ENCODE peak calls at places on chromosomes 11 and 22, in four cellular contexts. E is left ventricle myocardium inferior, N is SK-N-SH, G is small intestine. P is an unnamed sample.

GRCh38 chr22:31923166-31923565 is 21.2 kb upstream of the YWHAH start:
- DNase-seq in E (peak), N (no peak), G (no peak), P (peak)

GRCh38 chr11:46611526-46612304 is 5.3 kb downstream of the HARBI1 start:
- DNase-seq in E (no peak), N (no peak), G (peak), P (no peak)

GRCh38 chr11:75896843-75897419 is 81.9 kb downstream of the UVRAG start:
- DNase-seq in E (no peak), N (peak), G (peak), P (no peak)

GRCh38 chr22:35749808-35750207 is 32.1 kb downstream of the APOL5 start:
- DNase-seq in E (no peak), N (no peak), G (no peak), P (no peak)

GRCh38 chr11:8365542-8365941 is 101.9 kb upstream of the LMO1 start:
- DNase-seq in E (no peak), N (no peak), G (no peak), P (no peak)

GRCh38 chr11:83409891-83410290 is 123.7 kb upstream of the CCDC90B start:
- DNase-seq in E (no peak), N (no peak), G (no peak), P (no peak)

GRCh38 chr22:30044369-30044768 is 35.9 kb upstream of the HORMAD2 start:
- DNase-seq in E (no peak), N (peak), G (peak), P (peak)

GRCh38 chr22:24433868-24434471 is 6.6 kb downstream of the ADORA2A start:
- DNase-seq in E (no peak), N (peak), G (no peak), P (no peak)

GRCh38 chr11:62068730-62069129 is 55.1 kb upstream of the INCENP start:
- DNase-seq in E (no peak), N (no peak), G (no peak), P (no peak)

GRCh38 chr11:22787565-22788162 is 41.9 kb downstream of the SVIP start:
- DNase-seq in E (no peak), N (peak), G (peak), P (no peak)

GRCh38 chr22:48950151-48950915 is 877.3 kb downstream of the BRD1 start:
- DNase-seq in E (no peak), N (no peak), G (no peak), P (no peak)

GRCh38 chr11:77347962-77348361 is 46.5 kb upstream of the GDPD4 start:
- DNase-seq in E (no peak), N (no peak), G (no peak), P (no peak)

GRCh38 chr11:76927160-76927559 is 66.4 kb downstream of the ACER3 start:
- DNase-seq in E (no peak), N (no peak), G (no peak), P (no peak)

GRCh38 chr11:2945757-2946287 is 16.6 kb upstream of the PHLDA2 start:
- DNase-seq in E (no peak), N (peak), G (no peak), P (no peak)

GRCh38 chr11:92269021-92269420 is 44.4 kb downstream of the FAT3 start:
- DNase-seq in E (no peak), N (no peak), G (peak), P (no peak)

GRCh38 chr22:37431811-37432707 is 4.8 kb upstream of the ELFN2 start:
- DNase-seq in E (no peak), N (no peak), G (no peak), P (no peak)

GRCh38 chr22:48052621-48052890 is 1290.1 kb downstream of the TBC1D22A start:
- DNase-seq in E (no peak), N (no peak), G (no peak), P (no peak)

GRCh38 chr11:86582898-86583297 is 89.5 kb downstream of the ME3 start:
- DNase-seq in E (no peak), N (no peak), G (no peak), P (no peak)

GRCh38 chr11:1946812-1947480 is at the start of gene MRPL23:
- DNase-seq in E (peak), N (no peak), G (no peak), P (no peak)

GRCh38 chr11:133078591-133079179 is 453.6 kb downstream of the OPCML start:
- DNase-seq in E (no peak), N (peak), G (peak), P (no peak)

GRCh38 chr11:46451759-46452158 is 60.2 kb upstream of the CHRM4 start:
- DNase-seq in E (no peak), N (no peak), G (no peak), P (no peak)

GRCh38 chr22:21009638-21010425 is 5.1 kb upstream of the P2RX6 start:
- DNase-seq in E (no peak), N (no peak), G (peak), P (peak)

GRCh38 chr11:14578551-14578956 is 58.4 kb upstream of the PSMA1 start:
- DNase-seq in E (no peak), N (peak), G (peak), P (peak)

GRCh38 chr22:40289991-40290459 is 56.3 kb upstream of the ADSL start:
- DNase-seq in E (no peak), N (no peak), G (peak), P (no peak)

DNA sequence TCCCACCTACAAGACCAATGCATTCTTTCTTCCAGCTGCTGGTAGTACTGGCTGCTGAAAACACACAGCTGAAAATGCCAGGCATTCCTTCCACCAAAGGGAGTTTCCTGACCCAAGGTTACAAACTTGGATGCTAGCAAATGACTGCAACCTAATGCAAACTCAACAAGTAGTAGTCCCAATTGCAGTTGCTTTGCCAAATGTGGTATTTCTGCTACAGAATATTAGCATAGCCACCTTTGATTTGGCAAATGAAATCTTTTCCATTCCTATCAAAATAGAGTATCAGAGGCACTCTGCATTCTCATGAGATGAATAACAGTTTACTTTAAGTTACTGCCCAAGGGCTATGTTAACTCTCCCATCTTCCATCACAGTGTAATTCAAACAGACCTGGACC is 172.0 kb upstream of the ARHGAP42 start:
- DNase-seq in E (no peak), N (no peak), G (no peak), P (no peak)
- H3K27ac ChIP-seq in E (no peak), N (no peak), G (no peak), P (no peak)

DNA sequence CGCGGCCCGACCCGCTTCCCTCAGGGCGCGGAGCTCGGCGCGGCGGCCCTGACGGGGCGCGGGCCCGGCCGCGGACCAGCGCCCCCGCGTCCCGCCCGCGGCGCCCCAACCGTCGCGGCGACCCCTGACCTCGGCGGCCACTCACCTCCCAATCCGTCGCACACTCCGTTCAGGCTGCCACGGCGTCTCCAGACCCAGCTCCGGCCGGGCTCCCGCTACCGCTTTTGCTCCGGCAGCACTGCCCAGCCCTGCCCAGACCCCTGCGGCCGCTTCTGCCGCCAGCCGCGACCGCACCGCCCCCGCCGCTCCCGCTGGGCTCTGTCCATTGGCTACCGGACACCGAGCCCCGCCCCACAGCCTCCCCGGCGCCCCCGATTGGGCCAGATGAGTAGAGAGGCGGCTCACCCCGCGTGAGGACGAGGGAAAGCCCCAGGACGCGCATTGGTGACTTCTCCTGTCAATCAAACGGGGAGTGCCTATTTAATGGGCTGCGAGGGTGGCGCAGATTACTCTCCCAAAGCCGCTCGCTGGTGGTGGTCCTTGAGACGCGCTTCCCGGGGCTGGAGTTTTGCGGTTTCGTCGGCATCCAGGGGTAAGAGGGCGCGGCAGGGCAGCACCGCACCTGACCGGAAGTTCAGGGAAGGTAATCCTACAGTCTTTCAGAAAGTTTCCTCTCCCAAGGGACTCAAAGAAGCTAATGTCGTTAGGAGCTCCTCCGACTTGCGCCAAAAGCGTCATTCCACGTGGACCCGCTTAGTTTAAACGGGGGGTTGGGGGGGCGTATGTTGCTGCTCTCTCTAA is at the start of gene PACSIN2:
- DNase-seq in E (peak), N (peak), G (peak), P (peak)
- H3K27ac ChIP-seq in E (peak), N (peak), G (peak), P (peak)

GRCh38 chr11:6559375-6559774 is 44.0 kb downstream of the RRP8 start:
- DNase-seq in E (no peak), N (no peak), G (no peak), P (no peak)
- H3K27ac ChIP-seq in E (no peak), N (no peak), G (no peak), P (no peak)

GRCh38 chr11:96303980-96304379 is 39.0 kb downstream of the MAML2 start:
- DNase-seq in E (no peak), N (no peak), G (no peak), P (no peak)

GRCh38 chr11:96301818-96302217 is 41.2 kb downstream of the MAML2 start:
- DNase-seq in E (no peak), N (no peak), G (no peak), P (no peak)

GRCh38 chr11:96294289-96294688 is 48.7 kb downstream of the MAML2 start:
- DNase-seq in E (no peak), N (no peak), G (no peak), P (no peak)

GRCh38 chr11:96303067-96303466 is 39.9 kb downstream of the MAML2 start:
- DNase-seq in E (no peak), N (no peak), G (peak), P (no peak)

GRCh38 chr11:96299155-96299883 is 43.7 kb downstream of the MAML2 start:
- DNase-seq in E (no peak), N (no peak), G (no peak), P (peak)
- H3K27ac ChIP-seq in E (peak), N (no peak), G (no peak), P (peak)

DNA sequence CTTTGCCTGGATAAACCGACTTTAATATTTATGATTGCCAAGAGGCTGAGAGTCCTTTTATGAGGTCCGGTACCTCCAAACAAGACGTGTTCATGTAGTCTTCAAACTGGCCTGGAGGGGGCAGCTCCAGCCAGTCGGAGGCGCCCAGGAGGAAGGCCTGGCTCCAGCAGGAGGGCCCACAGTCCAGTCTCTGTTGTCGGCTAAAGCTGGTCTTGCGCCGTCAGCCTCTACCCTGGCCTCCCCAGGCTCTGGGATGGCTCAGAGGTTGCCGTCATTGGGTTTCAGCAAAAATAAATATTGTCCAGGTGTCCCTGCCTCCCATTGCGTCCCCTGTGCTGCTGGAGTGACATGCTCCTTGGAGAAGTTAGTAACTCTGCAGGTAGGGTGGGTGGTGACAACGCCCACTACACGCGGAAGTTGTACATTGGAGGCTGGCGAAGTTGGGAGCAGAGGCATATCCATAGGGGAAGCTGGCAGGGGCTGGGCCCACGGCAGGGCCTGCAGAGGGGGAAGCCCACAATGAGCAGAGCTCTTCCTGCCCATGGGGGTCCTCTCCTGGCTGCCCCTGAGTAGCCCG is 1.0 kb upstream of the SLC25A1 start:
- DNase-seq in E (peak), N (peak), G (peak), P (peak)
- H3K27ac ChIP-seq in E (peak), N (peak), G (peak), P (peak)

GRCh38 chr11:66969584-66970205 is 5.4 kb upstream of the C11orf86 start:
- DNase-seq in E (no peak), N (no peak), G (no peak), P (no peak)

GRCh38 chr11:66973956-66974585 is 1.0 kb upstream of the C11orf86 start:
- DNase-seq in E (no peak), N (no peak), G (no peak), P (no peak)

GRCh38 chr11:66970371-66970807 is 4.7 kb upstream of the C11orf86 start:
- DNase-seq in E (no peak), N (no peak), G (peak), P (no peak)

GRCh38 chr11:66970808-66971442 is 4.2 kb upstream of the C11orf86 start:
- DNase-seq in E (no peak), N (peak), G (peak), P (no peak)

DNA sequence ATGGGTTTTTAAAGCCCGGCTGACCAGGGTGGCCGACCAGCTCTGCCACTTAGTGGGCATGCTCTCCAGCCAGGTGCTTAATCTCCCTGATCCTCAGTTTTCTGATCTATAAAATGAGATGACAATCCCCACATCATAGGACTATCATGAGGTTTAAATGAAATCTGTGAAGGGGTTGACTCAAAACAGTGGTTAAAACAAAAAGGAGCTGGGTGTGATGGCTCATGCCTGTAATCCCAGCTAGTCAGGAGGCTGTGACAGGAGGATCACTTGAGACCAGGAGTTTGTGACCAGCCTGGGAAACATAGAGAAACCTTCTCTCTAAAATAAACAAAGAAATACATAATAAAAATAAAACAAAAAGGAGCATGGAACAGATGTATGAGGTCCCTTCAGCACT is 3.6 kb upstream of the C11orf86 start:
- DNase-seq in E (no peak), N (no peak), G (no peak), P (no peak)
- H3K27ac ChIP-seq in E (no peak), N (no peak), G (peak), P (peak)